ENCODE peak calls at places on chromosomes 6 and 20, in ten cellular contexts. M, G, T, A, H, R, W, L, X and Q are unnamed samples.

GRCh38 chr6:121573466-121573865 is 138.0 kb downstream of the GJA1 start:
- DNase-seq in M (no peak), G (no peak), T (no peak), A (no peak), H (no peak), R (no peak), W (no peak), L (peak; percentile 29), X (no peak), Q (no peak)

GRCh38 chr20:17568972-17569471 is 853 bp upstream of the DSTN start:
- DNase-seq in M (peak; percentile 90), G (peak; percentile 97), T (peak; percentile 96), A (no peak), H (peak; percentile 98), R (peak; percentile 98), W (peak; percentile 99), L (peak; percentile 98), X (peak; percentile 43), Q (no peak)

GRCh38 chr20:54153847-54154246 is 19.9 kb downstream of the CYP24A1 start:
- DNase-seq in M (no peak), G (no peak), T (no peak), A (no peak), H (no peak), R (no peak), W (no peak), L (no peak), X (no peak), Q (no peak)

GRCh38 chr6:15901141-15902115 is 227.5 kb upstream of the MYLIP start:
- DNase-seq in M (no peak), G (no peak), T (no peak), A (peak; percentile 97), H (peak; percentile 44), R (no peak), W (peak; percentile 26), L (no peak), X (no peak), Q (no peak)

GRCh38 chr6:149347067-149347466 is 29.6 kb downstream of the TAB2 start:
- DNase-seq in M (peak; percentile 25), G (no peak), T (no peak), A (no peak), H (no peak), R (peak; percentile 64), W (peak; percentile 43), L (no peak), X (no peak), Q (no peak)

GRCh38 chr6:26097268-26097875 is 10.1 kb downstream of the HFE start:
- DNase-seq in M (no peak), G (peak; percentile 74), T (peak; percentile 51), A (no peak), H (peak; percentile 70), R (peak; percentile 63), W (peak; percentile 69), L (peak; percentile 83), X (peak; percentile 64), Q (peak; percentile 61)

GRCh38 chr6:45305546-45305945 is 22.6 kb upstream of the RUNX2 start:
- DNase-seq in M (no peak), G (no peak), T (no peak), A (no peak), H (peak; percentile 66), R (no peak), W (no peak), L (no peak), X (no peak), Q (no peak)

GRCh38 chr20:43911066-43911465 is 3.6 kb upstream of the TOX2 start:
- DNase-seq in M (peak; percentile 37), G (peak; percentile 80), T (no peak), A (no peak), H (peak; percentile 75), R (peak; percentile 59), W (peak; percentile 76), L (peak; percentile 79), X (no peak), Q (peak; percentile 51)

GRCh38 chr6:106974337-106974998 is at the start of gene CD24:
- DNase-seq in M (no peak), G (no peak), T (peak; percentile 39), A (no peak), H (peak; percentile 76), R (no peak), W (peak; percentile 15), L (no peak), X (no peak), Q (peak; percentile 94)

GRCh38 chr20:366042-366718 is 14.4 kb upstream of the TRIB3 start:
- DNase-seq in M (no peak), G (no peak), T (no peak), A (no peak), H (peak; percentile 48), R (no peak), W (no peak), L (no peak), X (no peak), Q (no peak)
- H3K4me3 ChIP-seq in M (no peak overlapping the region), G (no peak overlapping the region), T (no peak overlapping the region), A (no peak overlapping the region), H (no peak overlapping the region), R (no peak overlapping the region), W (no peak overlapping the region), L (no peak overlapping the region), X (no peak overlapping the region), Q (no peak overlapping the region)

GRCh38 chr6:56540950-56541600 is 101.6 kb downstream of the DST start:
- DNase-seq in M (no peak), G (peak; percentile 68), T (no peak), A (no peak), H (no peak), R (no peak), W (no peak), L (peak; percentile 57), X (no peak), Q (no peak)

GRCh38 chr6:56537223-56537770 is 105.4 kb downstream of the DST start:
- DNase-seq in M (no peak), G (no peak), T (no peak), A (no peak), H (no peak), R (no peak), W (no peak), L (no peak), X (no peak), Q (no peak)

GRCh38 chr6:56539503-56540105 is 103.1 kb downstream of the DST start:
- DNase-seq in M (no peak), G (no peak), T (no peak), A (no peak), H (no peak), R (no peak), W (no peak), L (no peak), X (no peak), Q (no peak)

GRCh38 chr6:56540232-56540631 is 102.5 kb downstream of the DST start:
- DNase-seq in M (no peak), G (no peak), T (no peak), A (no peak), H (no peak), R (no peak), W (no peak), L (no peak), X (no peak), Q (no peak)

GRCh38 chr6:56538851-56539250 is 103.8 kb downstream of the DST start:
- DNase-seq in M (no peak), G (no peak), T (no peak), A (no peak), H (no peak), R (no peak), W (no peak), L (no peak), X (no peak), Q (no peak)
- H3K4me3 ChIP-seq in M (no peak overlapping the region), G (peak overlapping the region; percentile 61), T (peak overlapping the region; percentile 71), A (no peak overlapping the region), H (no peak overlapping the region), R (no peak overlapping the region), W (no peak overlapping the region), L (peak overlapping the region; percentile 78), X (no peak overlapping the region), Q (no peak overlapping the region)

DNA sequence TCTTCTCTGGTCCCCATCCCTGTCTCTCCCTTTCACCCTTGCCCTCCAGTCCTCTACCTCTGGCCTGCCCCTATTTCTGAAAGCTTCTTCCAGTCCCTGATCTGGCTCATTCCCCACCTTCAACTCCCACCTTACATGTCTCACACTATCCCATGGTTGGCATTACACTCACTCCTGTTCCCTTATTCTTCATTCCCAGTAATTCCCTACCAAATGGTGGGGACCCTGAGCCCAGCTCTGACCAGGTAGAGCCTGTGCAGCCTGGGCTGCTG is 6.4 kb downstream of the TP53INP2 start:
- DNase-seq in M (no peak), G (no peak), T (no peak), A (no peak), H (no peak), R (no peak), W (no peak), L (no peak), X (no peak), Q (no peak)
- H3K4me3 ChIP-seq in M (peak overlapping the region; percentile 41), G (peak overlapping the region; percentile 20), T (peak overlapping the region; percentile 92), A (peak overlapping the region; percentile 76), H (peak overlapping the region; percentile 40), R (peak overlapping the region; percentile 55), W (peak overlapping the region; percentile 81), L (peak overlapping the region; percentile 91), X (no peak overlapping the region), Q (no peak overlapping the region)

GRCh38 chr20:22390543-22390903 is 193.8 kb downstream of the FOXA2 start:
- DNase-seq in M (no peak), G (no peak), T (no peak), A (no peak), H (no peak), R (no peak), W (no peak), L (no peak), X (no peak), Q (no peak)

GRCh38 chr20:22386300-22386623 is 198.1 kb downstream of the FOXA2 start:
- DNase-seq in M (no peak), G (no peak), T (no peak), A (no peak), H (no peak), R (no peak), W (no peak), L (no peak), X (no peak), Q (no peak)

GRCh38 chr20:22385602-22386299 is 198.6 kb downstream of the FOXA2 start:
- DNase-seq in M (no peak), G (no peak), T (no peak), A (no peak), H (peak; percentile 55), R (no peak), W (no peak), L (peak; percentile 22), X (no peak), Q (no peak)

GRCh38 chr20:22387452-22387851 is 196.9 kb downstream of the FOXA2 start:
- DNase-seq in M (no peak), G (no peak), T (no peak), A (no peak), H (peak; percentile 29), R (no peak), W (no peak), L (no peak), X (no peak), Q (no peak)

GRCh38 chr20:22389836-22390542 is 194.4 kb downstream of the FOXA2 start:
- DNase-seq in M (no peak), G (no peak), T (peak; percentile 51), A (no peak), H (peak; percentile 99), R (peak; percentile 19), W (no peak), L (peak; percentile 59), X (no peak), Q (peak; percentile 33)
- H3K4me3 ChIP-seq in M (no peak overlapping the region), G (no peak overlapping the region), T (no peak overlapping the region), A (no peak overlapping the region), H (no peak overlapping the region), R (no peak overlapping the region), W (no peak overlapping the region), L (no peak overlapping the region), X (no peak overlapping the region), Q (no peak overlapping the region)